ENCODE peak calls at places on chromosomes 3 and 15, in five cellular contexts. One of them, this sample, is unnamed.

GRCh38 chr3:169772530-169772950 is 656 bp upstream of the MYNN start:
- DNase-seq in endodermal cell: peak
- DNase-seq in GM13977: peak
- DNase-seq in EL: peak
- DNase-seq in NCI-H1694: peak
- DNase-seq in this sample: peak

GRCh38 chr3:177676947-177677587 is 479.8 kb upstream of the TBL1XR1 start:
- DNase-seq in EL: no peak
- DNase-seq in endodermal cell: no peak
- DNase-seq in NCI-H1694: no peak
- DNase-seq in GM13977: no peak
- DNase-seq in this sample: no peak

GRCh38 chr3:8506611-8507061 is 5.0 kb downstream of the LMCD1 start:
- DNase-seq in GM13977: no peak
- DNase-seq in EL: peak
- DNase-seq in NCI-H1694: no peak
- DNase-seq in endodermal cell: no peak
- DNase-seq in this sample: peak

GRCh38 chr3:128280466-128281455 is 127.5 kb downstream of the EEFSEC start:
- DNase-seq in EL: no peak
- DNase-seq in GM13977: no peak
- DNase-seq in endodermal cell: peak
- DNase-seq in NCI-H1694: no peak
- DNase-seq in this sample: no peak

GRCh38 chr3:99633887-99634558 is 4.4 kb upstream of the COL8A1 start:
- DNase-seq in EL: no peak
- DNase-seq in NCI-H1694: no peak
- DNase-seq in GM13977: no peak
- DNase-seq in endodermal cell: peak
- DNase-seq in this sample: peak

GRCh38 chr15:80587816-80588456 is 107.2 kb upstream of the ABHD17C start:
- DNase-seq in GM13977: no peak
- DNase-seq in EL: peak
- DNase-seq in NCI-H1694: no peak
- DNase-seq in endodermal cell: peak
- DNase-seq in this sample: peak

GRCh38 chr3:6125520-6125919 is 735.4 kb upstream of the GRM7 start:
- DNase-seq in endodermal cell: peak
- DNase-seq in NCI-H1694: no peak
- DNase-seq in GM13977: no peak
- DNase-seq in EL: no peak
- DNase-seq in this sample: no peak

GRCh38 chr15:65386376-65386775 is 8.6 kb upstream of the IGDCC3 start:
- DNase-seq in NCI-H1694: no peak
- DNase-seq in endodermal cell: no peak
- DNase-seq in EL: no peak
- DNase-seq in GM13977: no peak
- DNase-seq in this sample: no peak

GRCh38 chr3:65303431-65303830 is 615.6 kb upstream of the ADAMTS9 start:
- DNase-seq in EL: no peak
- DNase-seq in NCI-H1694: no peak
- DNase-seq in GM13977: no peak
- DNase-seq in endodermal cell: no peak
- DNase-seq in this sample: peak

GRCh38 chr3:152338159-152338720 is 69.5 kb downstream of the MBNL1 start:
- DNase-seq in EL: no peak
- DNase-seq in NCI-H1694: no peak
- DNase-seq in GM13977: no peak
- DNase-seq in endodermal cell: no peak
- DNase-seq in this sample: no peak

GRCh38 chr15:76973362-76973743 is 21.6 kb upstream of the PSTPIP1 start:
- DNase-seq in GM13977: peak
- DNase-seq in NCI-H1694: peak
- DNase-seq in endodermal cell: peak
- DNase-seq in EL: peak
- DNase-seq in this sample: peak

GRCh38 chr3:15099364-15100098 is 583 bp upstream of the RBSN start:
- DNase-seq in NCI-H1694: no peak
- DNase-seq in endodermal cell: no peak
- DNase-seq in EL: no peak
- DNase-seq in GM13977: peak
- DNase-seq in this sample: no peak

GRCh38 chr15:38378162-38378560 is 75.8 kb upstream of the FAM98B start:
- DNase-seq in EL: no peak
- DNase-seq in GM13977: no peak
- DNase-seq in NCI-H1694: no peak
- DNase-seq in endodermal cell: no peak
- DNase-seq in this sample: no peak

GRCh38 chr3:4695846-4696245 is 202.7 kb downstream of the ITPR1 start:
- DNase-seq in EL: no peak
- DNase-seq in endodermal cell: peak
- DNase-seq in NCI-H1694: no peak
- DNase-seq in GM13977: no peak
- DNase-seq in this sample: no peak

GRCh38 chr3:138016065-138016464 is 6.1 kb downstream of the CLDN18 start:
- DNase-seq in NCI-H1694: no peak
- DNase-seq in GM13977: no peak
- DNase-seq in EL: no peak
- DNase-seq in endodermal cell: no peak
- DNase-seq in this sample: no peak

GRCh38 chr15:77830041-77830440 is 197.3 kb upstream of the LINGO1 start:
- DNase-seq in endodermal cell: peak
- DNase-seq in NCI-H1694: no peak
- DNase-seq in GM13977: no peak
- DNase-seq in EL: peak
- DNase-seq in this sample: peak

GRCh38 chr3:38003371-38003816 is 12.8 kb downstream of the VILL start:
- DNase-seq in NCI-H1694: no peak
- DNase-seq in EL: peak
- DNase-seq in endodermal cell: peak
- DNase-seq in GM13977: peak
- DNase-seq in this sample: no peak

GRCh38 chr15:48761393-48762158 is 49.3 kb downstream of the CEP152 start:
- DNase-seq in GM13977: no peak
- DNase-seq in NCI-H1694: no peak
- DNase-seq in EL: no peak
- DNase-seq in endodermal cell: no peak
- DNase-seq in this sample: no peak

GRCh38 chr3:72446406-72447058 is 401.7 kb downstream of the SHQ1 start:
- DNase-seq in EL: peak
- DNase-seq in GM13977: no peak
- DNase-seq in NCI-H1694: no peak
- DNase-seq in endodermal cell: peak
- DNase-seq in this sample: peak

GRCh38 chr3:13020159-13020558 is 53.1 kb downstream of the IQSEC1 start:
- DNase-seq in EL: no peak
- DNase-seq in endodermal cell: no peak
- DNase-seq in NCI-H1694: no peak
- DNase-seq in GM13977: no peak
- DNase-seq in this sample: peak

GRCh38 chr3:52555056-52555455 is 18.7 kb downstream of the UQCC5 start:
- DNase-seq in NCI-H1694: no peak
- DNase-seq in EL: no peak
- DNase-seq in GM13977: no peak
- DNase-seq in endodermal cell: no peak
- DNase-seq in this sample: no peak

GRCh38 chr15:89364341-89364740 is 29.7 kb upstream of the POLG start:
- DNase-seq in endodermal cell: no peak
- DNase-seq in EL: no peak
- DNase-seq in NCI-H1694: peak
- DNase-seq in GM13977: no peak
- DNase-seq in this sample: no peak

GRCh38 chr3:97960561-97961275 is 11.5 kb downstream of the RIOX2 start:
- DNase-seq in GM13977: no peak
- DNase-seq in NCI-H1694: no peak
- DNase-seq in endodermal cell: no peak
- DNase-seq in EL: no peak
- DNase-seq in this sample: no peak

GRCh38 chr3:193716155-193716554 is 123.1 kb downstream of the OPA1 start:
- DNase-seq in NCI-H1694: no peak
- DNase-seq in GM13977: no peak
- DNase-seq in EL: no peak
- DNase-seq in endodermal cell: no peak
- DNase-seq in this sample: no peak

GRCh38 chr15:73800662-73801345 is 47.7 kb upstream of the INSYN1 start:
- DNase-seq in GM13977: no peak
- DNase-seq in NCI-H1694: peak
- DNase-seq in endodermal cell: no peak
- DNase-seq in EL: peak
- DNase-seq in this sample: peak

GRCh38 chr3:51619983-51620382 is 51.1 kb upstream of the TEX264 start:
- DNase-seq in NCI-H1694: no peak
- DNase-seq in GM13977: no peak
- DNase-seq in EL: no peak
- DNase-seq in endodermal cell: no peak
- DNase-seq in this sample: no peak

GRCh38 chr3:46228259-46229222 is 13.7 kb upstream of the CCR3 start:
- DNase-seq in NCI-H1694: no peak
- DNase-seq in GM13977: no peak
- DNase-seq in endodermal cell: no peak
- DNase-seq in EL: peak
- DNase-seq in this sample: peak

GRCh38 chr3:81308296-81308695 is 453.1 kb downstream of the GBE1 start:
- DNase-seq in NCI-H1694: no peak
- DNase-seq in GM13977: no peak
- DNase-seq in endodermal cell: no peak
- DNase-seq in EL: peak
- DNase-seq in this sample: peak

GRCh38 chr3:1139071-1139470 is 46.2 kb downstream of the CNTN6 start:
- DNase-seq in GM13977: no peak
- DNase-seq in EL: no peak
- DNase-seq in NCI-H1694: no peak
- DNase-seq in endodermal cell: no peak
- DNase-seq in this sample: no peak

GRCh38 chr3:197746801-197747237 is 2.9 kb upstream of the FYTTD1 start:
- DNase-seq in EL: no peak
- DNase-seq in NCI-H1694: no peak
- DNase-seq in endodermal cell: no peak
- DNase-seq in GM13977: no peak
- DNase-seq in this sample: peak

GRCh38 chr15:59307164-59307535 is 65.5 kb downstream of the MYO1E start:
- DNase-seq in endodermal cell: peak
- DNase-seq in GM13977: no peak
- DNase-seq in NCI-H1694: no peak
- DNase-seq in EL: no peak
- DNase-seq in this sample: no peak

GRCh38 chr15:95918525-95918924 is 412.0 kb upstream of the NR2F2 start:
- DNase-seq in GM13977: no peak
- DNase-seq in NCI-H1694: no peak
- DNase-seq in EL: no peak
- DNase-seq in endodermal cell: no peak
- DNase-seq in this sample: no peak

GRCh38 chr3:37024092-37024491 is 30.8 kb downstream of the MLH1 start:
- DNase-seq in NCI-H1694: no peak
- DNase-seq in EL: peak
- DNase-seq in endodermal cell: no peak
- DNase-seq in GM13977: peak
- DNase-seq in this sample: peak

GRCh38 chr15:49044761-49045571 is 1.3 kb downstream of the SECISBP2L start:
- DNase-seq in NCI-H1694: no peak
- DNase-seq in endodermal cell: no peak
- DNase-seq in GM13977: peak
- DNase-seq in EL: no peak
- DNase-seq in this sample: no peak

GRCh38 chr3:73719413-73719831 is 94.7 kb upstream of the PDZRN3 start:
- DNase-seq in endodermal cell: no peak
- DNase-seq in GM13977: no peak
- DNase-seq in NCI-H1694: no peak
- DNase-seq in EL: peak
- DNase-seq in this sample: no peak

This sample was measured in M059J.